ENCODE peak calls at places on chromosomes 6 and 20, in nine cellular contexts. B, N, P, S, I, L, R, E and U are unnamed samples.

GRCh38 chr6:3337521-3338350 is 79.0 kb downstream of the PSMG4 start:
- DNase-seq in B (no peak), N (peak; percentile 86), P (no peak), S (peak; percentile 28), I (no peak), L (peak; percentile 58), R (no peak), E (no peak), U (peak; percentile 73)

GRCh38 chr6:109454483-109455160 is 950 bp downstream of the MICAL1 start:
- DNase-seq in B (no peak), N (no peak), P (no peak), S (peak; percentile 26), I (peak; percentile 84), L (peak; percentile 48), R (no peak), E (peak; percentile 75), U (no peak)

GRCh38 chr6:90233994-90234393 is 62.6 kb downstream of the BACH2 start:
- DNase-seq in B (no peak), N (no peak), P (no peak), S (no peak), I (no peak), L (no peak), R (no peak), E (no peak), U (no peak)

GRCh38 chr20:16417001-16417400 is 156.2 kb downstream of the KIF16B start:
- DNase-seq in B (no peak), N (no peak), P (no peak), S (no peak), I (no peak), L (no peak), R (no peak), E (no peak), U (no peak)

GRCh38 chr6:41469951-41470340 is 76.2 kb upstream of the FOXP4 start:
- DNase-seq in B (no peak), N (peak; percentile 72), P (no peak), S (no peak), I (peak; percentile 53), L (peak; percentile 79), R (no peak), E (peak; percentile 73), U (peak; percentile 76)

GRCh38 chr20:50575869-50576720 is 65.9 kb downstream of the PTPN1 start:
- DNase-seq in B (peak; percentile 83), N (peak; percentile 64), P (no peak), S (peak; percentile 70), I (peak; percentile 78), L (peak; percentile 80), R (no peak), E (peak; percentile 86), U (peak; percentile 89)

GRCh38 chr6:3205913-3206312 is 21.5 kb downstream of the TUBB2B start:
- DNase-seq in B (no peak), N (no peak), P (peak; percentile 47), S (peak; percentile 90), I (no peak), L (no peak), R (no peak), E (no peak), U (peak; percentile 17)

GRCh38 chr20:32484221-32485125 is 100.7 kb downstream of the NOL4L start:
- DNase-seq in B (peak; percentile 66), N (peak; percentile 31), P (no peak), S (no peak), I (no peak), L (peak; percentile 78), R (no peak), E (no peak), U (peak; percentile 85)

GRCh38 chr6:34249469-34250370 is 914 bp upstream of the SMIM29 start:
- DNase-seq in B (no peak), N (no peak), P (no peak), S (peak; percentile 43), I (no peak), L (no peak), R (no peak), E (no peak), U (no peak)

GRCh38 chr6:163949367-163949766 is 534.8 kb downstream of the QKI start:
- DNase-seq in B (no peak), N (no peak), P (no peak), S (no peak), I (no peak), L (no peak), R (no peak), E (no peak), U (no peak)

GRCh38 chr6:163948250-163948649 is 533.7 kb downstream of the QKI start:
- DNase-seq in B (no peak), N (no peak), P (no peak), S (no peak), I (no peak), L (no peak), R (no peak), E (no peak), U (no peak)

GRCh38 chr6:163950159-163950558 is 535.6 kb downstream of the QKI start:
- DNase-seq in B (no peak), N (no peak), P (no peak), S (no peak), I (no peak), L (no peak), R (no peak), E (no peak), U (no peak)

GRCh38 chr6:163951990-163952389 is 537.5 kb downstream of the QKI start:
- DNase-seq in B (no peak), N (no peak), P (no peak), S (no peak), I (no peak), L (no peak), R (no peak), E (no peak), U (no peak)

DNA sequence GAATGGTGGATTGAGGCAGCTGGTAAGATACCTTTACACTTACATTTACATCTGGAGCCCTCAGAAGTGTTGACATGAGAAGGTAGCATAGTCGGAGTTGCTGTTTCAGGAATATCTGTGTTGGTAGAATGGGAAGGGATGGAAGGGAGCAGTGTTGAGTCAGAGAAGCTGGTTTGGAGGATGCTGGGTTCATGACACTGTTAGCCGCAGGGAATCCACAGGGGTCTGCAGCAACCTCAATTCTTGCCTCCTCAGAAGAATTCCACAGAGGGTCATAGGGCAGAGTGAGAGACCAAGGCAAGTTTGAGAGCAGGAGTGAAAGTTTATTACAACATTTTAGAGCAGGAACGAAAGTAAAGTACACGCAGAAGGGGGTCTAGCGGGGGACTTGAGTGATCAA is 536.8 kb downstream of the QKI start:
- DNase-seq in B (no peak), N (no peak), P (no peak), S (no peak), I (no peak), L (no peak), R (no peak), E (no peak), U (no peak)
- H3K27ac ChIP-seq in B (no peak overlapping the region), N (no peak overlapping the region), P (no peak overlapping the region), S (no peak overlapping the region), I (no peak overlapping the region), L (no peak overlapping the region), R (no peak overlapping the region), E (no peak overlapping the region), U (no peak overlapping the region)

DNA sequence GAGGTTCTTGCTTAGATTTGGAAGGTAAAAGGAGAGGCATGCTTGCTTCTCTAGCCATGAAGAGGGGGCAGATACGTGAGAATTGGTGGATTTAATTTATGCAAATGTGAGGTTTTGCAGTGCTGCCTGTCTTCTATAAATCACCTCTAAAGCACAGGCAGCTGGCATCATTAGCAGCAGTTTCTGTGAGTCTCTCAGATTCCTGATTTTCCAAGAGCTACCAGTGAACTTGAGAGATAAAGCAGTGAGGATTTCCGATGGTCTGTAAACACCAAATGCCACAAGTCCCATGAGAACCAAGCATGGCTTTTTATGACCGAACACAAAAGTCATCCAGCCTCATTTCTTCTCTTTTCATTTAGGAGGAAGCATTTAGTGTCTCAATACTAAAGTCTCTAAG is 3.2 kb upstream of the SIRPB2 start:
- DNase-seq in B (no peak), N (no peak), P (no peak), S (no peak), I (no peak), L (no peak), R (no peak), E (no peak), U (no peak)
- H3K27ac ChIP-seq in B (no peak overlapping the region), N (no peak overlapping the region), P (no peak overlapping the region), S (no peak overlapping the region), I (no peak overlapping the region), L (no peak overlapping the region), R (no peak overlapping the region), E (no peak overlapping the region), U (no peak overlapping the region)

GRCh38 chr6:43852350-43852864 is 82.4 kb downstream of the VEGFA start:
- DNase-seq in B (no peak), N (no peak), P (no peak), S (no peak), I (no peak), L (no peak), R (no peak), E (no peak), U (no peak)

GRCh38 chr6:43848992-43849391 is 79.0 kb downstream of the VEGFA start:
- DNase-seq in B (no peak), N (no peak), P (no peak), S (no peak), I (no peak), L (no peak), R (no peak), E (peak; percentile 47), U (no peak)

GRCh38 chr6:43849844-43850243 is 79.8 kb downstream of the VEGFA start:
- DNase-seq in B (no peak), N (no peak), P (no peak), S (no peak), I (no peak), L (no peak), R (no peak), E (peak; percentile 3), U (no peak)

GRCh38 chr6:43851204-43851855 is 81.3 kb downstream of the VEGFA start:
- DNase-seq in B (no peak), N (peak; percentile 76), P (no peak), S (peak; percentile 55), I (no peak), L (peak; percentile 41), R (no peak), E (peak; percentile 67), U (peak; percentile 68)

DNA sequence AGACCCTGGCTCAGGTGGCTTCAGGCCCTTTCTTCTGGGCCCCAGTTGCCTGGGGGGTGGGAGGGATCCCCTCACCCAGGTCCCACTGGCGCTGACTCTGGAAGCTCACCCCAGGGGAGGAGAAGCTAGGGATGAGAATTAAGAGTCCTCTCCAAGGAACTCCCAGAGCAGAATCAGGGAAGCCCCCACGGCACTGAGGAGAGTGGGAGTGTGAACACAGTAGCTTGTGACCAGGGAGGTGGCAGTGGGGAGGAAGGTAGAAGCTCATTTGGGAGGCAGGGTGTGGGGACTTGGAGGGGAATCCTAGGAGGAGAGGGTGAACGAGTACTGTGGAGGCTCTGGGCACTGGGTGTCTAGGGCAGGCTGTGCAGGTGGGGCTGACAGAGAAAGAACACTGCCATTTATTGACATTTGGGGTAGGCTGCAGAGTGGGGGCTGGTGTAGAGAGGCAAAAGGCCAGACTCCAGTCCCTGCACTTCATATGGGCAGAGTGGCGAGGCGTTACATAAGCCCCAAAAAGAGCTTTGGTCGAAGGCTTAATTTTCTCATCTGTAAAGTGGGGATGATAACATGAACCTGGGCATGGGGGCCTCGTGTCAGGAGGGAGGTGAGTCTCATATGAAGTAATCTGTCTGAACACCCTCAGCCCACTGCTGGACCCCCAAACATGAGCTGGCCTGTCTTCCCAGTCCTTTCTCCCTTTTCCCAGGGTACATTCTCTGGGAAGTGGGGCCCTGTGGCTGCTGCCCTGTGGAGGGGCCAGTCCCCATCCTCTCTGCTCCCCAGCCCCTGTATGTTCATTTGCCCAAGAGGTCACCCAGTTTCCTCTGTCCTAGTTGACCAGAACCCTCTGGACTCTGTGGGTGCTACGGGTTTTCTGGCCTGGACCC is 80.5 kb downstream of the VEGFA start:
- DNase-seq in B (no peak), N (no peak), P (no peak), S (no peak), I (no peak), L (no peak), R (no peak), E (peak; percentile 44), U (no peak)
- H3K27ac ChIP-seq in B (no peak overlapping the region), N (no peak overlapping the region), P (peak overlapping the region; percentile 65), S (no peak overlapping the region), I (no peak overlapping the region), L (no peak overlapping the region), R (no peak overlapping the region), E (no peak overlapping the region), U (no peak overlapping the region)

GRCh38 chr6:148358196-148358785 is 15.7 kb downstream of the SASH1 start:
- DNase-seq in B (peak; percentile 59), N (no peak), P (peak; percentile 8), S (peak; percentile 82), I (no peak), L (no peak), R (no peak), E (no peak), U (no peak)
- H3K27ac ChIP-seq in B (no peak overlapping the region), N (no peak overlapping the region), P (no peak overlapping the region), S (no peak overlapping the region), I (no peak overlapping the region), L (peak overlapping the region; percentile 42), R (no peak overlapping the region), E (peak overlapping the region; percentile 42), U (no peak overlapping the region)